ENCODE peak calls at places on chromosomes 5 and 9, in ten cellular contexts. S, Z, F, Y, G, A, T, P, U and X are unnamed samples.

GRCh38 chr9:73565833-73566465 is 414.3 kb downstream of the ANXA1 start:
- DNase-seq in S (peak), Z (no peak), F (peak), Y (peak), G (no peak), A (peak), T (peak), P (no peak), U (peak), X (no peak)

GRCh38 chr9:114925672-114926071 is 4.7 kb downstream of the TNFSF8 start:
- DNase-seq in S (no peak), Z (no peak), F (no peak), Y (no peak), G (no peak), A (no peak), T (no peak), P (no peak), U (no peak), X (no peak)

GRCh38 chr5:92695123-92696084 is 885.6 kb downstream of the NR2F1-AS1 start:
- DNase-seq in S (no peak), Z (no peak), F (no peak), Y (no peak), G (no peak), A (no peak), T (no peak), P (no peak), U (no peak), X (no peak)

GRCh38 chr9:136110082-136111061 is 8.3 kb downstream of the TMEM250 start:
- DNase-seq in S (peak), Z (no peak), F (peak), Y (peak), G (no peak), A (no peak), T (peak), P (no peak), U (no peak), X (no peak)

GRCh38 chr5:107467137-107467932 is 203.4 kb downstream of the EFNA5 start:
- DNase-seq in S (no peak), Z (peak), F (no peak), Y (no peak), G (no peak), A (peak), T (no peak), P (no peak), U (no peak), X (no peak)

GRCh38 chr5:139862803-139863202 is 67.2 kb downstream of the PSD2 start:
- DNase-seq in S (no peak), Z (no peak), F (no peak), Y (no peak), G (no peak), A (no peak), T (no peak), P (no peak), U (no peak), X (no peak)

GRCh38 chr9:72477862-72478564 is 43.4 kb upstream of the TMC1 start:
- DNase-seq in S (peak), Z (no peak), F (peak), Y (peak), G (peak), A (peak), T (peak), P (no peak), U (peak), X (no peak)

GRCh38 chr5:139964266-139964993 is 78.7 kb downstream of the NRG2 start:
- DNase-seq in S (no peak), Z (no peak), F (no peak), Y (no peak), G (no peak), A (no peak), T (no peak), P (no peak), U (no peak), X (no peak)

GRCh38 chr5:143226872-143227271 is 176.6 kb downstream of the NR3C1 start:
- DNase-seq in S (no peak), Z (no peak), F (no peak), Y (no peak), G (no peak), A (no peak), T (no peak), P (no peak), U (no peak), X (no peak)

GRCh38 chr9:8895498-8896224 is 1096.1 kb upstream of the DMAC1 start:
- DNase-seq in S (peak), Z (no peak), F (peak), Y (peak), G (no peak), A (peak), T (no peak), P (no peak), U (no peak), X (no peak)

GRCh38 chr5:88886756-88887741 is 4.1 kb upstream of the MEF2C start:
- DNase-seq in S (no peak), Z (no peak), F (peak), Y (peak), G (no peak), A (no peak), T (no peak), P (no peak), U (no peak), X (no peak)

GRCh38 chr5:168679515-168679920 is 100.3 kb upstream of the PANK3 start:
- DNase-seq in S (peak), Z (peak), F (peak), Y (peak), G (peak), A (peak), T (peak), P (peak), U (peak), X (no peak)

GRCh38 chr5:180860273-180860886 is 696 bp downstream of the ZFP62 start:
- DNase-seq in S (no peak), Z (no peak), F (peak), Y (peak), G (peak), A (no peak), T (peak), P (no peak), U (no peak), X (no peak)

GRCh38 chr9:86036555-86036954 is 62.8 kb downstream of the GOLM1 start:
- DNase-seq in S (no peak), Z (no peak), F (no peak), Y (no peak), G (no peak), A (no peak), T (no peak), P (no peak), U (no peak), X (no peak)

GRCh38 chr9:106757539-106757938 is 105.4 kb upstream of the ZNF462 start:
- DNase-seq in S (no peak), Z (no peak), F (no peak), Y (no peak), G (no peak), A (no peak), T (no peak), P (no peak), U (no peak), X (no peak)

GRCh38 chr5:169762338-169763095 is 125.4 kb downstream of the DOCK2 start:
- DNase-seq in S (peak), Z (no peak), F (peak), Y (peak), G (no peak), A (no peak), T (peak), P (no peak), U (no peak), X (no peak)

GRCh38 chr9:83032065-83032625 is 30.8 kb downstream of the RASEF start:
- DNase-seq in S (no peak), Z (no peak), F (no peak), Y (no peak), G (no peak), A (no peak), T (peak), P (no peak), U (peak), X (no peak)

GRCh38 chr5:73764586-73764985 is 138.6 kb downstream of the ARHGEF28 start:
- DNase-seq in S (peak), Z (no peak), F (peak), Y (no peak), G (peak), A (no peak), T (peak), P (no peak), U (peak), X (no peak)

GRCh38 chr5:133933670-133934295 is 34.6 kb downstream of the C5orf15 start:
- DNase-seq in S (no peak), Z (no peak), F (no peak), Y (no peak), G (no peak), A (no peak), T (no peak), P (no peak), U (no peak), X (no peak)

GRCh38 chr9:114350636-114351396 is 21.1 kb downstream of the ORM2 start:
- DNase-seq in S (no peak), Z (no peak), F (no peak), Y (no peak), G (no peak), A (no peak), T (no peak), P (no peak), U (no peak), X (no peak)

GRCh38 chr5:4229866-4230265 is 634.2 kb downstream of the IRX1 start:
- DNase-seq in S (no peak), Z (no peak), F (no peak), Y (no peak), G (no peak), A (no peak), T (no peak), P (no peak), U (no peak), X (no peak)

GRCh38 chr9:131470581-131470991 is 32.1 kb upstream of the POMT1 start:
- DNase-seq in S (no peak), Z (no peak), F (no peak), Y (no peak), G (no peak), A (no peak), T (no peak), P (no peak), U (no peak), X (no peak)

GRCh38 chr5:90902681-90903386 is 344.2 kb downstream of the ADGRV1 start:
- DNase-seq in S (no peak), Z (no peak), F (no peak), Y (no peak), G (no peak), A (no peak), T (no peak), P (no peak), U (no peak), X (no peak)

GRCh38 chr9:131235480-131235851 is 40.8 kb downstream of the FAM78A start:
- DNase-seq in S (no peak), Z (no peak), F (no peak), Y (no peak), G (no peak), A (peak), T (no peak), P (no peak), U (no peak), X (peak)

GRCh38 chr9:83313771-83314170 is 224.4 kb downstream of the FRMD3 start:
- DNase-seq in S (no peak), Z (no peak), F (no peak), Y (no peak), G (no peak), A (no peak), T (no peak), P (no peak), U (no peak), X (no peak)

GRCh38 chr9:127942152-127943010 is 4.7 kb upstream of the DPM2 start:
- DNase-seq in S (peak), Z (peak), F (peak), Y (peak), G (peak), A (peak), T (peak), P (peak), U (peak), X (no peak)

GRCh38 chr9:121714075-121714705 is 62.8 kb downstream of the DAB2IP start:
- DNase-seq in S (no peak), Z (no peak), F (no peak), Y (no peak), G (no peak), A (no peak), T (no peak), P (no peak), U (no peak), X (no peak)

GRCh38 chr9:93634311-93635185 is 58.2 kb downstream of the PHF2 start:
- DNase-seq in S (no peak), Z (no peak), F (no peak), Y (no peak), G (no peak), A (no peak), T (no peak), P (peak), U (no peak), X (no peak)

GRCh38 chr5:14204785-14205321 is 61.7 kb downstream of the TRIO start:
- DNase-seq in S (peak), Z (peak), F (peak), Y (peak), G (peak), A (no peak), T (peak), P (peak), U (no peak), X (peak)

GRCh38 chr5:130102375-130102774 is 198.1 kb downstream of the CHSY3 start:
- DNase-seq in S (no peak), Z (no peak), F (no peak), Y (no peak), G (no peak), A (no peak), T (no peak), P (no peak), U (no peak), X (no peak)
- H3K4me3 ChIP-seq in S (no peak), Z (no peak), F (no peak), Y (no peak), G (no peak), A (no peak), T (no peak), P (no peak), U (no peak), X (no peak)

GRCh38 chr5:156326718-156327259 is at the start of gene SGCD:
- DNase-seq in S (peak), Z (peak), F (peak), Y (peak), G (peak), A (peak), T (no peak), P (peak), U (no peak), X (peak)
- H3K4me3 ChIP-seq in S (peak), Z (peak), F (peak), Y (peak), G (peak), A (no peak), T (no peak), P (peak), U (no peak), X (peak)

DNA sequence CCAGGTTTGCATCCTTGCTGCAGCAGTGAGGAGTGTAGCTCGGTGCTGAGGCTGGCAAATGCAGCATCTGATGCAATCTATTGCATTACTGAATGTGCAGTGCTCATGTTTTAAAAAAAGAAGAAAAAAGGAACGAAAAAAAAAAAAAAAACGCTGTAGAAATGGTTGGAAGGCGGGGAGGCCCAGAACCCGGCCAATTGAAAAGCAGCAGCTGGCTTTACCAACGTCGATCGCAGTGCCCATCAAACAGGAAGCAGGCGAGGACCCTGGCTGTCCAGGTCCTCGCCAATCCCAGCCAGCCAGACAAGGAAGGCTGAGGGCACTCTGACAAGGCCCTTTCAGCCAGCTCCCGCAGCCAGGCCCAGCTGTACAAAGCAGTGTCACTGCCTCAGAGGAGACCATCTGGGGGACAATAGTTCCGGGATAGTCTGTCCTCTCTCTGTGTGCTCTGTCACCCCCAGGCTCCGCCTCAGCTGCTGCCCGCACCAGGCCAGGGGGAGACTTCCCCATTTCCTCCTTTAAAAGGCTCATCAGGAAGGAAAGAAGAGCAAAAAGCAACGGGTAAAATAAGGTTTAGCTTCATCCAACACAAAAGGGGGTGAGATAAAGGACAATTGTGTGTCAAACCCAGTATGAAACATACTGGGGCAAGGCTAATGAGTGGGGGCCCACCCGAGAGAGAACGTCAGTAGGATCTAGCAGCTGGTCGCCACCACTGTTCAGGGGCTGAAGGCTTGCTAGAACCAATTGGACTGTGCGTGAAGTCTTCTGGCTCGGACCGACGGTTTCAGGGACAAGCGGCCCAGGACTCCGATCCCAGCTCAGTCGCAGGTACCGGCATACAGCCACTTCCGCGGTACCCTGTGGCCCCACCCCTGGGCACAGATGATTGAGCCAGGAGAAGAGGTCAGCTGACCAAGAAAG is 21.6 kb upstream of the CPEB4 start:
- DNase-seq in S (no peak), Z (peak), F (no peak), Y (no peak), G (no peak), A (no peak), T (no peak), P (no peak), U (no peak), X (no peak)
- H3K4me3 ChIP-seq in S (no peak), Z (no peak), F (no peak), Y (no peak), G (no peak), A (no peak), T (no peak), P (no peak), U (no peak), X (no peak)

GRCh38 chr5:141343953-141344463 is 379 bp downstream of the PCDHGA3 start:
- DNase-seq in S (no peak), Z (no peak), F (no peak), Y (no peak), G (no peak), A (no peak), T (no peak), P (no peak), U (no peak), X (no peak)
- H3K4me3 ChIP-seq in S (peak), Z (peak), F (peak), Y (peak), G (peak), A (no peak), T (no peak), P (peak), U (no peak), X (peak)

GRCh38 chr5:400282-401215 is 42.4 kb upstream of the EXOC3 start:
- DNase-seq in S (peak), Z (no peak), F (peak), Y (peak), G (peak), A (no peak), T (peak), P (no peak), U (no peak), X (peak)
- H3K4me3 ChIP-seq in S (peak), Z (peak), F (peak), Y (peak), G (peak), A (no peak), T (no peak), P (no peak), U (no peak), X (peak)

GRCh38 chr5:119343766-119344165 is 12.1 kb upstream of the TNFAIP8 start:
- DNase-seq in S (no peak), Z (no peak), F (no peak), Y (no peak), G (no peak), A (no peak), T (no peak), P (no peak), U (no peak), X (no peak)
- H3K4me3 ChIP-seq in S (no peak), Z (no peak), F (no peak), Y (no peak), G (no peak), A (no peak), T (no peak), P (no peak), U (no peak), X (no peak)

GRCh38 chr9:97981828-97982164 is 1.3 kb upstream of the ANP32B start:
- DNase-seq in S (no peak), Z (no peak), F (peak), Y (no peak), G (no peak), A (no peak), T (no peak), P (no peak), U (no peak), X (no peak)

GRCh38 chr9:97980479-97980803 is 2.7 kb upstream of the ANP32B start:
- DNase-seq in S (no peak), Z (peak), F (peak), Y (peak), G (no peak), A (no peak), T (no peak), P (peak), U (no peak), X (peak)

GRCh38 chr9:97982191-97982718 is 886 bp upstream of the ANP32B start:
- DNase-seq in S (no peak), Z (no peak), F (peak), Y (peak), G (no peak), A (no peak), T (no peak), P (no peak), U (no peak), X (no peak)

GRCh38 chr9:97979778-97980478 is 3.2 kb upstream of the ANP32B start:
- DNase-seq in S (no peak), Z (no peak), F (peak), Y (no peak), G (no peak), A (no peak), T (no peak), P (no peak), U (no peak), X (no peak)

GRCh38 chr9:97980918-97981827 is 2.0 kb upstream of the ANP32B start:
- DNase-seq in S (no peak), Z (peak), F (peak), Y (peak), G (no peak), A (no peak), T (no peak), P (peak), U (no peak), X (peak)
- H3K4me3 ChIP-seq in S (no peak), Z (peak), F (peak), Y (no peak), G (no peak), A (no peak), T (no peak), P (no peak), U (peak), X (no peak)

DNA sequence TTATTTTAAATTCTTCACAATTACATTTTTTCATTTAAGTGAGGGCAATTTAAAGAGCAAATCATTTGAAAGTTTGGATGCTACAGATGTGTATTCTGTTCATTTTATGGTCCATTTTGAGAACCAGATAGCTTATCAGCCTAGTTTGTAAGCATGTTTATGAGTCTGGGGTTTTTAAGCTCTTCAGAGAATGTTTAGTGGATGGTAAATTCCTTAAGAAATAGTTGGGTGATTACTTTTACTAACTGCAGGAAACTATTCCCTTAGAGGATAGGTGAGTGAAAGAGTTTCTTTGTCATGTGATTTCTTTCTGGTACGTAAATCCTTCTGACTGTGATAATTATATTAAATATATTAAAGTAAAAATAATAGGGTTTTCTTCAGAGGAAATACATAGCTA is 17.6 kb downstream of the RASGRF2 start:
- DNase-seq in S (no peak), Z (no peak), F (no peak), Y (no peak), G (no peak), A (no peak), T (no peak), P (no peak), U (no peak), X (no peak)
- H3K4me3 ChIP-seq in S (no peak), Z (no peak), F (no peak), Y (no peak), G (no peak), A (no peak), T (no peak), P (no peak), U (no peak), X (no peak)